ENCODE peak calls at places on chromosomes 4 and X, in six cellular contexts. U is A549, R is NB4, H is GM12878, W is endothelial cell of umbilical vein, Z is K562. E is an unnamed sample.

GRCh38 chr4:186243331-186243730 is 16.0 kb downstream of the KLKB1 start:
- DNase-seq in U (no peak), R (no peak), H (no peak), W (no peak), Z (no peak), E (no peak)

GRCh38 chr4:100841911-100842310 is 324.1 kb upstream of the EMCN start:
- DNase-seq in U (no peak), R (no peak), H (no peak), W (no peak), Z (no peak), E (no peak)

GRCh38 chr4:13860126-13860525 is 232.6 kb upstream of the BOD1L1 start:
- DNase-seq in U (no peak), R (peak), H (no peak), W (no peak), Z (no peak), E (peak)

GRCh38 chrX:50988649-50989048 is 78.1 kb downstream of the BMP15 start:
- DNase-seq in U (peak), R (peak), H (no peak), W (peak), Z (no peak), E (no peak)

GRCh38 chrX:40552768-40553167 is 28.0 kb upstream of the ATP6AP2 start:
- DNase-seq in U (peak), R (peak), H (no peak), W (no peak), Z (no peak), E (no peak)

GRCh38 chrX:148043456-148043855 is 62.3 kb downstream of the FMR1NB start:
- DNase-seq in U (no peak), R (peak), H (no peak), W (no peak), Z (no peak), E (no peak)

GRCh38 chrX:40166582-40166981 is 68.8 kb upstream of the BCOR start:
- DNase-seq in U (no peak), R (peak), H (no peak), W (no peak), Z (no peak), E (no peak)

GRCh38 chr4:112704991-112705845 is 68.3 kb downstream of the LARP7 start:
- DNase-seq in U (peak), R (no peak), H (no peak), W (peak), Z (no peak), E (peak)

GRCh38 chr4:93396274-93396673 is 432.3 kb upstream of the ATOH1 start:
- DNase-seq in U (no peak), R (no peak), H (no peak), W (peak), Z (no peak), E (no peak)

GRCh38 chr4:2818351-2818939 is 25.2 kb upstream of the ADD1 start:
- DNase-seq in U (no peak), R (no peak), H (no peak), W (no peak), Z (no peak), E (no peak)

GRCh38 chr4:168612435-168613139 is 115.7 kb downstream of the PALLD start:
- DNase-seq in U (no peak), R (peak), H (no peak), W (peak), Z (no peak), E (no peak)

GRCh38 chr4:1010522-1011021 is 854 bp upstream of the FGFRL1 start:
- DNase-seq in U (no peak), R (peak), H (no peak), W (peak), Z (no peak), E (no peak)

GRCh38 chr4:14908635-14909034 is 93.6 kb upstream of the CPEB2 start:
- DNase-seq in U (no peak), R (no peak), H (no peak), W (no peak), Z (no peak), E (no peak)

GRCh38 chr4:159018062-159018629 is 84.7 kb upstream of the RAPGEF2 start:
- DNase-seq in U (no peak), R (peak), H (peak), W (no peak), Z (no peak), E (no peak)

GRCh38 chrX:21479695-21480280 is 105.6 kb downstream of the CNKSR2 start:
- DNase-seq in U (peak), R (peak), H (no peak), W (peak), Z (no peak), E (peak)

GRCh38 chr4:106893395-106893881 is 142.7 kb downstream of the DKK2 start:
- DNase-seq in U (no peak), R (no peak), H (no peak), W (no peak), Z (no peak), E (no peak)

GRCh38 chr4:41939016-41939623 is 3.9 kb downstream of the TMEM33 start:
- DNase-seq in U (no peak), R (peak), H (no peak), W (no peak), Z (no peak), E (peak)

GRCh38 chr4:22237155-22237751 is 278.6 kb downstream of the ADGRA3 start:
- DNase-seq in U (no peak), R (peak), H (no peak), W (no peak), Z (peak), E (peak)

GRCh38 chrX:53882331-53882730 is 161.9 kb downstream of the PHF8 start:
- DNase-seq in U (peak), R (no peak), H (no peak), W (no peak), Z (no peak), E (peak)

GRCh38 chrX:129777218-129777768 is 2.5 kb upstream of the SASH3 start:
- DNase-seq in U (no peak), R (peak), H (no peak), W (peak), Z (no peak), E (peak)

GRCh38 chr4:176302283-176303275 is 17.2 kb upstream of the SPCS3 start:
- DNase-seq in U (peak), R (no peak), H (no peak), W (no peak), Z (no peak), E (no peak)

GRCh38 chr4:24071612-24072372 is 181.9 kb upstream of the PPARGC1A start:
- DNase-seq in U (no peak), R (no peak), H (no peak), W (no peak), Z (no peak), E (no peak)

GRCh38 chrX:153460826-153461225 is 9.6 kb downstream of the HAUS7 start:
- DNase-seq in U (peak), R (peak), H (no peak), W (peak), Z (peak), E (peak)

GRCh38 chrX:154531626-154532025 is 15.0 kb downstream of the G6PD start:
- DNase-seq in U (no peak), R (no peak), H (no peak), W (no peak), Z (no peak), E (no peak)

GRCh38 chrX:15674514-15674898 is 9.9 kb upstream of the CLTRN start:
- DNase-seq in U (peak), R (peak), H (peak), W (no peak), Z (peak), E (peak)
- TF ChIP-seq MYC in U (peak), R (no peak), H (no peak), W (no peak), Z (peak), E (no peak)

DNA sequence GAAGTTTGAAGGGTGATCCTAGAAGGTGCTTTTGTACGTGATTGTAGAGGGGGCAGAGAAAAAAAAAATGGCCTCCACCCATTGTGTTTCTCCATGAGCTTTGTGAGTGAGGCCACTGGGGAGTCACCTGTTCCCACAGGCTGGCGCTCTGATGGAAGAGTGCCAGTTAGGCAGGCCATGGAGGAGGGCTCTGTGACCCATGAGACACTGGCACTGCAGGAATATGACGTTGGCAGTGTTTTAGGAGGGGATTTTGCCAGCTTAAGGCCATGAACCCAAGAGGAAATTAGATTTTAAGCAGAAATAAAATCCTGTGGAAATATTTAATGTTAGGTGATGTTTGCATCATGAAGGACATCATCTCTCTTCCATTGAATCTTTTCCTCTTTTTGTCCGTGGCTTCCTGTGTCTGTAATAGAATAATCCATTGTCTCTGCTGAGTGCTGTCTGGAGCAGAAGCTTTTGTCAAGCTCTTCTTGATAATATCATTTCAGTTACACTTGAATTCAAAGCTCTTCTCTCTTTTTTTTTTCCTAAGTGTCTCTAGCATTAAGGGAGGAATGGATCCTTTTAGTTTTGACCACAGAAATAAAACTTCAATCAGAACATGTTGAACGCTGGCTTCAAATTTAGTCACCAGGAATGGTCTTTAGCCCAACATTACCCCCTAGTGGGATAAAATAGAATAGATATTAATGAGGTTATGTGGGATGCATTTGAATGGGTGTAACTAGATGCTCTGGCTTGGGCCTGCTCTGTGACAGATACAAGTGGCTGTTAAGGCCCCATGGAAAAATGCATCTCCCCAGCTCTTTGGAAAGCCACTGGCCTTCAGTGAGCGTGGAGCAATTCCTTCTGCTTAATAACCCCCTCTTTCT is 41.0 kb upstream of the UCP1 start:
- DNase-seq in U (peak), R (peak), H (peak), W (peak), Z (peak), E (peak)
- TF ChIP-seq MYC in U (no peak), R (no peak), H (no peak), W (no peak), Z (no peak), E (no peak)

DNA sequence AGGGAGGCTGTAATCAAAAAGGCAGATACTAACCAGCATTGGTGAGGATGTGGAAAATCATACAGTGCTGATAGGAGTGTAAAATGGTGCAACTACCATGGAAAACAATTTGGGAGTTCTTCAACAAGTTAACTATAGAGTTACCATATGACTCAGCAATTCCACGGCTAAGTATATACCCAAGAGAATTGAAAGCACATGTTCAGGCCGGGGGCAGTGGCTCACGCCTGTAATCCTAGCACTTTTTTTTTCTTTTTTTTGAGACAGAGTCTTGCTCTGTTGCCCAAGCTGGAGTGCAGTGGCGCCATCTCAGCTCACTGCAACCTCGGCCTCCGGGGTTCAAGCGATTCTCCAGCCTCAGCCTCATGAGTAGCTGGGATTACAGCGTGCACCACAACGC is 15.0 kb upstream of the CD99L2 start:
- DNase-seq in U (no peak), R (peak), H (no peak), W (no peak), Z (no peak), E (no peak)
- TF ChIP-seq MYC in U (no peak), R (no peak), H (no peak), W (no peak), Z (no peak), E (no peak)

DNA sequence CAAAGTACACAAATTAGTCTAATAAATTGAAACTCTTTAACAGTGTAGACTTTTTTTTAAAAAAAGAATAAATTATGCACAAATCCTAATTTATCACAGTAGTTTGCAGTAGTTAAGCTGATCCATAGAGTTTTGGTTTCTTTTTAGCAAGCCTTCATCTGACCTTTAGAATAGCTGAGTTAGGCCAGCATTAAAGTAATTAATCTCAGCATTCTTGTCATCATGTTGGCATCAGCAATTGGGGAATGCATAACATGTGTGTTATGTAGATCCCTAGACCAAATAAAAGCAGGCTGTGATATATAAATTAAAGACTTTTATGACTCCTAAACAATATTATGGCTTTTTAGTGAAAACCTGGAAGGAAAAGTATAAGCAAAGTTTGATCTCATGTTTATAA is 426.5 kb upstream of the PABPC4L start:
- DNase-seq in U (no peak), R (no peak), H (no peak), W (no peak), Z (no peak), E (no peak)
- TF ChIP-seq MYC in U (no peak), R (no peak), H (no peak), W (no peak), Z (no peak), E (no peak)

GRCh38 chrX:41591906-41592305 is 96.9 kb upstream of the GPR34 start:
- DNase-seq in U (no peak), R (no peak), H (no peak), W (no peak), Z (no peak), E (no peak)
- TF ChIP-seq MYC in U (no peak), R (no peak), H (no peak), W (no peak), Z (no peak), E (no peak)

GRCh38 chr4:105808459-105809041 is 86.7 kb upstream of the NPNT start:
- DNase-seq in U (no peak), R (no peak), H (no peak), W (no peak), Z (no peak), E (no peak)

GRCh38 chr4:105808030-105808429 is 87.2 kb upstream of the NPNT start:
- DNase-seq in U (no peak), R (no peak), H (no peak), W (no peak), Z (no peak), E (no peak)

GRCh38 chr4:105805501-105806120 is 89.7 kb upstream of the NPNT start:
- DNase-seq in U (no peak), R (no peak), H (no peak), W (no peak), Z (no peak), E (no peak)

DNA sequence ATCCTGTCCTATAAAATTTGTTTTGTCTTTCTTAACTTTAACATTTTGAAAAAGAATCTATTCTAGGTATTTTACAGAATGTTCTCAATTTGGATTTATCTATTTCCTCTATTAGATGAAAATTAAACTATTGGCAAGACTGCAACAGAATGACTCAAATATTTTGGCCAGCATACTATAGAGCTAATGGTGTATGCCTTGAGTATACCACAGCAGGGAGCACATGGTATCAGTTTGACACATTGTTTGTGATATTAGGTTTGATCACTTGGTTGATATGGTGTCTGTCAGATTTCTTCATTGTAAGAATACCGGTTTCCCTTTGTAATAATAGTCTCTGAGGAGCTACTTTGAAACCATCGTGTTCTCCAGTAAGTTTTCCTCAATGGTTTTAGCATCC is 87.8 kb upstream of the NPNT start:
- DNase-seq in U (no peak), R (no peak), H (no peak), W (no peak), Z (no peak), E (no peak)
- TF ChIP-seq MYC in U (no peak), R (no peak), H (no peak), W (no peak), Z (no peak), E (no peak)

GRCh38 chr4:48490680-48491513 is 845 bp downstream of the ZAR1 start:
- DNase-seq in U (no peak), R (no peak), H (no peak), W (no peak), Z (no peak), E (no peak)
- TF ChIP-seq MYC in U (no peak), R (no peak), H (no peak), W (no peak), Z (no peak), E (no peak)

GRCh38 chrX:31091819-31092218 is 20.0 kb upstream of the FTHL17 start:
- DNase-seq in U (no peak), R (no peak), H (no peak), W (no peak), Z (no peak), E (no peak)
- TF ChIP-seq MYC in U (no peak), R (no peak), H (no peak), W (no peak), Z (no peak), E (no peak)

GRCh38 chrX:12010436-12010835 is 127.8 kb upstream of the FRMPD4 start:
- DNase-seq in U (no peak), R (no peak), H (no peak), W (no peak), Z (no peak), E (no peak)

GRCh38 chrX:12002876-12003275 is 135.4 kb upstream of the FRMPD4 start:
- DNase-seq in U (no peak), R (no peak), H (no peak), W (no peak), Z (no peak), E (no peak)

GRCh38 chrX:12013220-12013619 is 125.1 kb upstream of the FRMPD4 start:
- DNase-seq in U (no peak), R (no peak), H (no peak), W (peak), Z (no peak), E (no peak)

GRCh38 chrX:12011075-12011474 is 127.2 kb upstream of the FRMPD4 start:
- DNase-seq in U (no peak), R (no peak), H (no peak), W (no peak), Z (no peak), E (no peak)

GRCh38 chrX:12007881-12008280 is 130.4 kb upstream of the FRMPD4 start:
- DNase-seq in U (peak), R (peak), H (no peak), W (peak), Z (no peak), E (no peak)
- TF ChIP-seq MYC in U (no peak), R (no peak), H (no peak), W (no peak), Z (no peak), E (no peak)

GRCh38 chr4:3827616-3828492 is 61.7 kb downstream of the ADRA2C start:
- DNase-seq in U (peak), R (no peak), H (no peak), W (no peak), Z (no peak), E (peak)
- TF ChIP-seq MYC in U (no peak), R (no peak), H (no peak), W (no peak), Z (no peak), E (peak)